ENCODE peak calls at places on chromosomes 2 and 18, in four cellular contexts. F is osteoblast, V is cardiac muscle cell, S is GM23248. J is an unnamed sample.

GRCh38 chr18:5057348-5058012 is 139.6 kb downstream of the AKAIN1 start:
- DNase-seq in F (peak; percentile 4), V (peak; percentile 59), S (peak; percentile 68), J (peak; percentile 28)

GRCh38 chr2:130727286-130727924 is 1.5 kb upstream of the GPR148 start:
- DNase-seq in F (peak; percentile 85), V (peak; percentile 85), S (peak; percentile 87), J (peak; percentile 65)

GRCh38 chr2:159553727-159554126 is 62.6 kb downstream of the BAZ2B start:
- DNase-seq in F (no peak), V (no peak), S (no peak), J (no peak)

GRCh38 chr2:191351921-191352320 is 106.7 kb downstream of the MYO1B start:
- DNase-seq in F (no peak), V (no peak), S (peak; percentile 57), J (no peak)

GRCh38 chr2:33521791-33522281 is 45.4 kb downstream of the RASGRP3 start:
- DNase-seq in F (no peak), V (peak; percentile 68), S (peak; percentile 73), J (no peak)

GRCh38 chr2:122929347-122929746 is 1095.7 kb upstream of the CNTNAP5 start:
- DNase-seq in F (peak; percentile 38), V (no peak), S (no peak), J (no peak)

GRCh38 chr2:76731157-76731556 is 791.0 kb downstream of the LRRTM4 start:
- DNase-seq in F (no peak), V (no peak), S (no peak), J (no peak)

GRCh38 chr2:53075760-53076159 is 691.8 kb upstream of the CHAC2 start:
- DNase-seq in F (no peak), V (no peak), S (no peak), J (no peak)

GRCh38 chr2:157150747-157151146 is 106.8 kb upstream of the GALNT5 start:
- DNase-seq in F (peak; percentile 77), V (peak; percentile 8), S (peak; percentile 6), J (no peak)

GRCh38 chr18:11905613-11906012 is 2.5 kb downstream of the MPPE1 start:
- DNase-seq in F (no peak), V (no peak), S (no peak), J (no peak)

GRCh38 chr2:161419338-161419965 is 3.4 kb downstream of the TBR1 start:
- DNase-seq in F (no peak), V (no peak), S (no peak), J (no peak)

GRCh38 chr2:25354116-25354515 is 12.4 kb upstream of the DNMT3A start:
- DNase-seq in F (no peak), V (no peak), S (no peak), J (no peak)

GRCh38 chr2:43230481-43230880 is 4.1 kb upstream of the ZFP36L2 start:
- DNase-seq in F (no peak), V (no peak), S (no peak), J (no peak)

GRCh38 chr2:45567974-45568789 is 42.9 kb downstream of the SRBD1 start:
- DNase-seq in F (no peak), V (peak; percentile 59), S (no peak), J (no peak)
- H3K4me3 ChIP-seq in F (no peak overlapping the region), V (no peak overlapping the region), S (no peak overlapping the region), J (no peak overlapping the region)

GRCh38 chr2:112056626-112056987 is 1.5 kb downstream of the TMEM87B start:
- DNase-seq in F (peak; percentile 63), V (no peak), S (no peak), J (no peak)
- H3K4me3 ChIP-seq in F (peak overlapping the region; percentile 95), V (peak overlapping the region; percentile 92), S (peak overlapping the region; percentile 86), J (peak overlapping the region; percentile 97)

DNA sequence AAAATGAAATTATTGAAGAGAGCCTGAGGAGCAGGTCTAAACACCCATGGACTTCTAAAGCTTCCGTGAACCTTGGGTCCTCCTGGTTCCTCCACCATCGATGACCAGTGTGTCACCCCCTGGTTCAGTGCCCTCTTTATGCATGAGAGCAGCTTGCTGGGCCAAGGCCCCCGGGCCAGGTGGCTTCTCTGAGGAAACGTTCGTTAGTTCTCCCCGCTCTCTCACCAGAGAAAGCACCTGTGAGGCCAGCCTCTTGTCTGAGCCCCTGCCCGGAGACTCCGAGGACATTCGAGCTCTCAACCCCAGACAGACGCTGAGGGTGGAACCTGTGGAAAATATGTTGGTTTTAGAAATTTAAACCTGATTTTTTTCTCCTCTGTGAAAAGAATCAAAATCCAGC is 92.4 kb downstream of the GLI2 start:
- DNase-seq in F (no peak), V (no peak), S (no peak), J (no peak)
- H3K4me3 ChIP-seq in F (no peak overlapping the region), V (no peak overlapping the region), S (no peak overlapping the region), J (no peak overlapping the region)

DNA sequence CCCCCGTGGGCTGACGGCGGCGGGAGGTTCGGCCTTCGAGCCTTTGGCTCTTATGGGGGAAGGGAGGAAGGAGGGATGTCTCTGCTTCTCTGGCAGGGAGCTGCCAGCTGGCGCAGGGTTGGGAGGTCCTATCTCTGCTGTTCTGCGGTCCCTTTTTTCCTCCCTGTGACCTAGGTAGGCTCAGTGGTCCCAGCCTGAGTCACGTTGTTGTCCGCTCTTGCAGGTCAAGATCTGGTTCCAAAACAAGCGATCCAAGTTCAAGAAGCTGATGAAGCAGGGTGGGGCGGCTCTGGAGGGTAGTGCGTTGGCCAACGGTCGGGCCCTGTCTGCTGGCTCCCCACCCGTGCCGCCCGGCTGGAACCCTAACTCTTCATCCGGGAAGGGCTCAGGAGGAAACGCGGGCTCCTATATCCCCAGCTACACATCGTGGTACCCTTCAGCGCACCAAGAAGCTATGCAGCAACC is 2.5 kb downstream of the DLX1 start:
- DNase-seq in F (peak; percentile 58), V (no peak), S (peak; percentile 63), J (no peak)
- H3K4me3 ChIP-seq in F (no peak overlapping the region), V (no peak overlapping the region), S (peak overlapping the region; percentile 81), J (no peak overlapping the region)

DNA sequence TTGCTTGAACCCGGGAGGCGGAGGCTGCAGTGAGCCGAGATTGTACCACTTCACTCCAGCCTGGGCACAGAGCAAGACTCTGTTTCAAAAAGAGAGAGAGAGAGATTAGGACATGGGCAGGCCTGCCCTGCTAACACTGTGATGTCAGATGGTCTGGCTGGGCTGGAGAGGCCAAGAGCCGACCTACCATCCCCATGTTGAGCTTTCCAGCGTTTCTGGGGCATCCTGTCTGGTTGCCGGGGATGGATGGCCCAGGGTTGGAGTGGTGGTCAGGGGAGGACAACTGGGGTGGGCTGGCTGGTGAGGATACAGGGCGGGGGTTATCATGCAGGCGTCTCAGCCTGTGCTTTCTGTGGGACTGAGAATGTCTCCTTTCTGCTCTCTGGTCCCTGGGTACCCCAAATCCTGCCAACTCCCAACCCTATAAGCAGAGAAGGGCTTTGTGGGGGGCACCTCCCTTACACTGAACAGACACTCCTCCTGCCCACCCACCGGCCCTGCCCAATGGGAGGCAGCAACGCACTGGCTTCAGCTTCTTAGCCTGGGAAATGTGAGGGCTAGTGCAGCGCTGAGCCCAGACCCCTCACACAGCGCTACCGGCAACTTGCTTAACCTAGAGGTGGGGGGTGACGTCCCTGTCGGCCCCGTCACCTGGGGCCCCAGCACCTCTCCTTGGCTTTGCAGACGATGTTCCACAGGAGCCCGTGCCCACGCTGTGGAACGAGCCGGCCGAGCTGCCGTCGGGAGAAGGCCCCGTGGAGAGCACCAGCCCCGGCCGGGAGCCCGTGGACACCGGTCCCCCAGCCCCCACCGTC is 5.4 kb downstream of the SNORC start:
- DNase-seq in F (peak; percentile 85), V (no peak), S (no peak), J (no peak)
- H3K4me3 ChIP-seq in F (no peak overlapping the region), V (peak overlapping the region; percentile 46), S (no peak overlapping the region), J (peak overlapping the region; percentile 43)